ENCODE peak calls at places on chromosomes 11 and 22, in ten cellular contexts. X is SJSA1; O is CD4-positive, alpha-beta memory T cell; C is pancreas; B is tibial artery; A is body of pancreas; Z is A673; H is heart right ventricle; V is esophagus muscularis mucosa; L is adrenal gland. I is an unnamed sample. For H3K9me3, the result is how much of the 10 kb centered on the place peaks cover.

GRCh38 chr11:47152126-47152952 is 24.3 kb downstream of the ARFGAP2 start:
- DNase-seq in X (no peak), O (no peak), C (no peak), B (no peak), A (no peak), Z (no peak), H (no peak), V (no peak), L (no peak), I (no peak)

GRCh38 chr11:66146940-66147339 is 76.9 kb downstream of the PACS1 start:
- DNase-seq in X (no peak), O (no peak), C (no peak), B (no peak), A (no peak), Z (no peak), H (no peak), V (no peak), L (no peak), I (no peak)

GRCh38 chr22:26734339-26735018 is 77.1 kb downstream of the MIAT start:
- DNase-seq in X (peak), O (no peak), C (no peak), B (no peak), A (no peak), Z (no peak), H (no peak), V (no peak), L (no peak), I (no peak)

GRCh38 chr22:18119409-18120110 is 9.0 kb downstream of the TUBA8 start:
- DNase-seq in X (no peak), O (no peak), C (no peak), B (no peak), A (no peak), Z (no peak), H (peak), V (no peak), L (no peak), I (no peak)

GRCh38 chr11:45092901-45093760 is 53.3 kb upstream of the PRDM11 start:
- DNase-seq in X (peak), O (no peak), C (no peak), B (no peak), A (no peak), Z (no peak), H (no peak), V (no peak), L (peak), I (no peak)

GRCh38 chr22:42777126-42777525 is 56.5 kb upstream of the A4GALT start:
- DNase-seq in X (no peak), O (no peak), C (no peak), B (no peak), A (no peak), Z (no peak), H (no peak), V (no peak), L (no peak), I (no peak)

GRCh38 chr11:8019671-8020597 is 32.8 kb downstream of the EIF3F start:
- DNase-seq in X (no peak), O (peak), C (no peak), B (no peak), A (peak), Z (no peak), H (peak), V (peak), L (peak), I (peak)

GRCh38 chr11:111841370-111842053 is 29.9 kb downstream of the ALG9 start:
- DNase-seq in X (peak), O (peak), C (peak), B (peak), A (peak), Z (peak), H (peak), V (peak), L (peak), I (peak)

GRCh38 chr11:65440831-65441499 is 18.4 kb downstream of the NEAT1 start:
- DNase-seq in X (no peak), O (no peak), C (no peak), B (peak), A (no peak), Z (no peak), H (no peak), V (no peak), L (peak), I (no peak)

GRCh38 chr22:36238348-36239149 is 778 bp downstream of the APOL2 start:
- DNase-seq in X (peak), O (peak), C (no peak), B (no peak), A (peak), Z (peak), H (no peak), V (no peak), L (no peak), I (no peak)

GRCh38 chr11:29263971-29264682 is 752.7 kb downstream of the KCNA4 start:
- DNase-seq in X (no peak), O (no peak), C (no peak), B (no peak), A (no peak), Z (no peak), H (no peak), V (no peak), L (no peak), I (no peak)

GRCh38 chr11:64100345-64100744 is 64.6 kb downstream of the FLRT1 start:
- DNase-seq in X (no peak), O (no peak), C (no peak), B (no peak), A (no peak), Z (no peak), H (no peak), V (no peak), L (no peak), I (no peak)

GRCh38 chr11:80937831-80938230 is 1497.0 kb upstream of the TENM4 start:
- DNase-seq in X (no peak), O (no peak), C (no peak), B (no peak), A (no peak), Z (peak), H (no peak), V (no peak), L (no peak), I (no peak)

GRCh38 chr11:12963051-12963450 is 46.1 kb upstream of the RASSF10 start:
- DNase-seq in X (no peak), O (no peak), C (no peak), B (no peak), A (no peak), Z (no peak), H (no peak), V (peak), L (no peak), I (no peak)

GRCh38 chr11:61293869-61294716 is 1.0 kb downstream of the VWCE start:
- DNase-seq in X (no peak), O (no peak), C (peak), B (peak), A (peak), Z (peak), H (peak), V (no peak), L (peak), I (no peak)

GRCh38 chr11:115333106-115333505 is 171.1 kb downstream of the CADM1 start:
- DNase-seq in X (no peak), O (no peak), C (no peak), B (no peak), A (no peak), Z (no peak), H (no peak), V (no peak), L (no peak), I (no peak)

GRCh38 chr11:20042717-20043392 is 117.4 kb downstream of the DBX1 start:
- DNase-seq in X (no peak), O (no peak), C (no peak), B (no peak), A (no peak), Z (no peak), H (no peak), V (no peak), L (no peak), I (no peak)

GRCh38 chr22:46030241-46030880 is 53.4 kb upstream of the WNT7B start:
- DNase-seq in X (no peak), O (no peak), C (no peak), B (peak), A (peak), Z (no peak), H (no peak), V (no peak), L (peak), I (no peak)

GRCh38 chr11:70547821-70548670 is 149.7 kb downstream of the CTTN start:
- DNase-seq in X (no peak), O (no peak), C (no peak), B (no peak), A (no peak), Z (peak), H (no peak), V (no peak), L (peak), I (no peak)

GRCh38 chr11:78298216-78298860 is 109.6 kb downstream of the USP35 start:
- DNase-seq in X (no peak), O (no peak), C (no peak), B (no peak), A (no peak), Z (no peak), H (no peak), V (no peak), L (no peak), I (no peak)

GRCh38 chr11:66706989-66707388 is 22.0 kb downstream of the SPTBN2 start:
- DNase-seq in X (no peak), O (no peak), C (no peak), B (no peak), A (no peak), Z (no peak), H (no peak), V (no peak), L (no peak), I (no peak)

GRCh38 chr22:41915035-41915782 is at the start of gene SHISA8:
- DNase-seq in X (no peak), O (peak), C (no peak), B (no peak), A (peak), Z (peak), H (peak), V (no peak), L (peak), I (peak)

GRCh38 chr22:22060200-22061084 is 77.9 kb upstream of the TOP3B start:
- DNase-seq in X (peak), O (no peak), C (peak), B (no peak), A (no peak), Z (peak), H (peak), V (peak), L (peak), I (peak)

GRCh38 chr11:113263458-113264095 is 50.8 kb upstream of the TTC12 start:
- DNase-seq in X (no peak), O (no peak), C (no peak), B (no peak), A (no peak), Z (no peak), H (no peak), V (no peak), L (no peak), I (no peak)

GRCh38 chr22:47192106-47192650 is 429.7 kb downstream of the TBC1D22A start:
- DNase-seq in X (no peak), O (no peak), C (peak), B (peak), A (peak), Z (no peak), H (no peak), V (no peak), L (peak), I (no peak)

GRCh38 chr11:47672283-47672730 is 29.9 kb upstream of the MTCH2 start:
- DNase-seq in X (no peak), O (no peak), C (no peak), B (no peak), A (no peak), Z (no peak), H (no peak), V (no peak), L (no peak), I (no peak)

GRCh38 chr11:63564785-63565350 is 1.7 kb upstream of the PLAAT2 start:
- DNase-seq in X (peak), O (no peak), C (no peak), B (no peak), A (no peak), Z (no peak), H (no peak), V (no peak), L (no peak), I (no peak)

GRCh38 chr11:107695446-107695845 is 16.4 kb downstream of the SLN start:
- DNase-seq in X (no peak), O (no peak), C (no peak), B (no peak), A (no peak), Z (no peak), H (no peak), V (no peak), L (no peak), I (no peak)

GRCh38 chr11:118623291-118623655 is 15.9 kb downstream of the PHLDB1 start:
- DNase-seq in X (no peak), O (no peak), C (no peak), B (no peak), A (peak), Z (no peak), H (no peak), V (no peak), L (no peak), I (no peak)

GRCh38 chr22:46065733-46066454 is 84.4 kb upstream of the PPARA start:
- DNase-seq in X (no peak), O (no peak), C (no peak), B (no peak), A (no peak), Z (no peak), H (no peak), V (no peak), L (no peak), I (no peak)

GRCh38 chr11:47101452-47101851 is 75.2 kb downstream of the ARFGAP2 start:
- DNase-seq in X (no peak), O (no peak), C (no peak), B (no peak), A (no peak), Z (no peak), H (no peak), V (no peak), L (no peak), I (no peak)

GRCh38 chr11:66242085-66242765 is 26.2 kb upstream of the RAB1B start:
- DNase-seq in X (no peak), O (no peak), C (no peak), B (no peak), A (no peak), Z (no peak), H (no peak), V (no peak), L (no peak), I (no peak)

GRCh38 chr22:19614546-19614884 is 90.3 kb upstream of the CLDN5 start:
- DNase-seq in X (no peak), O (no peak), C (no peak), B (no peak), A (no peak), Z (no peak), H (no peak), V (no peak), L (no peak), I (no peak)
- H3K9me3 ChIP-seq in X (under half), O (under half), C (under half), B (under half), A (under half), Z (under half), H (under half), V (under half), L (under half), I (under half)

DNA sequence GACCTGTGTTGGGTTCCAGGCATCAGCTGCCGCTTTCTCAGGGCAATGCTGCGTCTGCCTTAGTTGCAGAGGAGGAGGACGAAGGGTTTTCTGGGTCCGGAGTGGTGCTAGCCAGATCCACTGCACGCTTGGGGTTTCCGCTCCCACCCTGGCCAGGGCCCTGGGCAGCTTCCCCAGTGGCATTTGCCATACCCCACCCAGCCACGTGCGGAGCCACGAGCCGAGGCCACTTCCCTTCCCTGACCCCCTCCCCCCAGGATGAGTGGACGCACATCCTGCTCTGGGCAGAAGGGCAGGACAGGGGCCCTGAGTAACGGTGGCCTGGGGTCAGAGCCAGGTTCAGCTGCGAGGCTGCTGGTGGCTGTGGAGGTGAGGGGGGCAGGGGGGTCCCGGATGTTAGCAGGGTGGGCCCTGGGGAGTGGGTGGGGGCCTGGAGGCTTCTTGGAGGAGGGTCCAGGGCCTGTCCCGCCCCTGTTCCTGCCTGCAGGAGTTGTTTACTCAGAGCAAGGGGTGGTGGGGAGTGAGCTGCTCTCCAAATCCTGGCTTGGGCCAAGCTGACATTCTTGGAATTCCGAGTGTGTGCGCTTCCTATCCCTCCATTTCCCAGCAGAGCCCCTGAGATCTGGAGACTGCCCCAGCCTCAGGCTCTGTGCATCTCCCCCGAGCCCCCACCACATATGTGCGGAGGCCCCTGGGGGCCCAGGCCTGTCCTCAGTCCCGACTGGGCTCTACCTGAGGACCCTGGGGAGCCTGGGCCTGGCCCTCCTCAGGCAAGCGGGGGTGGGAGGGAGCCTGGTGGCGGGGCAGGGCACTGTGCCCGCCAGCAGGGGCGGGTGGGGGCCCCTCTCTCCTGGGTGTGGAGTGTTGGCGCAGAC is 1.4 kb downstream of the TSPAN4 start:
- DNase-seq in X (peak), O (no peak), C (peak), B (peak), A (peak), Z (peak), H (peak), V (peak), L (peak), I (no peak)
- H3K27ac ChIP-seq in X (peak), O (no peak), C (peak), B (peak), A (peak), Z (no peak), H (peak), V (peak), L (peak), I (no peak)

GRCh38 chr11:96141649-96142048 is 201.3 kb downstream of the MAML2 start:
- DNase-seq in X (no peak), O (no peak), C (no peak), B (no peak), A (no peak), Z (no peak), H (no peak), V (no peak), L (no peak), I (no peak)

GRCh38 chr11:96139692-96140091 is 203.3 kb downstream of the MAML2 start:
- DNase-seq in X (no peak), O (no peak), C (no peak), B (no peak), A (no peak), Z (no peak), H (no peak), V (no peak), L (no peak), I (no peak)

GRCh38 chr11:96144553-96144952 is 198.4 kb downstream of the MAML2 start:
- DNase-seq in X (no peak), O (no peak), C (no peak), B (no peak), A (no peak), Z (no peak), H (no peak), V (no peak), L (no peak), I (no peak)

GRCh38 chr11:96145163-96145585 is 197.8 kb downstream of the MAML2 start:
- DNase-seq in X (no peak), O (no peak), C (no peak), B (no peak), A (no peak), Z (peak), H (no peak), V (no peak), L (peak), I (no peak)

DNA sequence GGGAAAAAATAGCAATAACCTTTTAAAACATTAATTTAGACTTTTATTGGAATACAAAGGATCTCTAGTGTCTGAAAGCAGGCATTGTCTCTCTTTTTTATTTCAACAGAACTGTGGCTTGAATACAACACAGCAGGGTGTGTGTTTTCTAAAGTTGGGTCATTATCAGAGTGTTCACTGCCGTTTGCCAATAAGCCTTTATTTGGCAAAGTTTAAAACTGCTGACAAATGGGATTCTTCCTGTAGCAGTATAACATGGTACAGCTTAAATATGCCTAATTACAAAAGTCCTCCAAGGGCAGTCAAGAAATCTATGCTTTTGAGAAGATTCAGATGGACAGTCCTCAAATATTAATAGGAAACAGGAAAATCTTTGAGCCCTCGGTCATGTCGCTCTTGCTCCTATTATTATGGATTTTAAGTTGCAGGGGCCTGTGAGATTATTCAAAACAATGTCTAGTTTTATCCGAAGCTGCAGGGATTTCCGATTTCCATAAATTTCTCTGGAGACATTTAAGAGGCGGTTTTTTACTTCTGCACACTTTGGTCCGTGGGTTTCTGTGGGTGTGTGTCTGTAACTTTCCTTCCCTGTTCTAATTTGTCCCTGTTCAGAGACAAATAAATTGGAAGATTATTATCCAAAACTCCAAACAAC is 199.9 kb downstream of the MAML2 start:
- DNase-seq in X (no peak), O (no peak), C (no peak), B (no peak), A (no peak), Z (peak), H (no peak), V (no peak), L (no peak), I (no peak)
- H3K9me3 ChIP-seq in X (under half), O (under half), C (under half), B (under half), A (under half), Z (under half), H (under half), V (under half), L (under half), I (under half)

GRCh38 chr11:120188371-120188770 is 22.5 kb upstream of the OAF start:
- DNase-seq in X (no peak), O (no peak), C (no peak), B (peak), A (no peak), Z (no peak), H (no peak), V (no peak), L (peak), I (no peak)
- H3K27ac ChIP-seq in X (no peak), O (no peak), C (peak), B (no peak), A (peak), Z (no peak), H (no peak), V (peak), L (no peak), I (no peak)

GRCh38 chr11:134668076-134668475 is 256.0 kb upstream of the B3GAT1 start:
- DNase-seq in X (no peak), O (no peak), C (no peak), B (no peak), A (no peak), Z (no peak), H (no peak), V (peak), L (no peak), I (no peak)

GRCh38 chr11:134665571-134666268 is 253.7 kb upstream of the B3GAT1 start:
- DNase-seq in X (no peak), O (no peak), C (no peak), B (peak), A (no peak), Z (no peak), H (no peak), V (peak), L (no peak), I (no peak)

GRCh38 chr11:134666273-134667174 is 254.5 kb upstream of the B3GAT1 start:
- DNase-seq in X (no peak), O (no peak), C (no peak), B (peak), A (no peak), Z (no peak), H (no peak), V (peak), L (no peak), I (no peak)

GRCh38 chr11:134667505-134667904 is 255.5 kb upstream of the B3GAT1 start:
- DNase-seq in X (no peak), O (no peak), C (no peak), B (no peak), A (no peak), Z (no peak), H (no peak), V (peak), L (no peak), I (no peak)

GRCh38 chr11:134667175-134667500 is 255.1 kb upstream of the B3GAT1 start:
- DNase-seq in X (no peak), O (no peak), C (no peak), B (no peak), A (no peak), Z (no peak), H (no peak), V (peak), L (no peak), I (no peak)
- H3K9me3 ChIP-seq in X (under half), O (under half), C (under half), B (under half), A (under half), Z (under half), H (under half), V (under half), L (under half), I (under half)

GRCh38 chr22:31178859-31179258 is 18.9 kb downstream of the RNF185 start:
- DNase-seq in X (no peak), O (no peak), C (no peak), B (no peak), A (no peak), Z (no peak), H (no peak), V (no peak), L (no peak), I (no peak)
- H3K27ac ChIP-seq in X (peak), O (no peak), C (no peak), B (peak), A (no peak), Z (no peak), H (no peak), V (no peak), L (no peak), I (no peak)